ENCODE peak calls at places on chromosomes 16 and 17, in eight cellular contexts. Q, B, U, J, D, R, K and V are unnamed samples.
A peak's percentile ranks its signal among the peaks of the same experiment; 100 is the strongest.

GRCh38 chr17:80151333-80151732 is 4.4 kb upstream of the EIF4A3 start:
- DNase-seq in D (no peak), J (no peak), U (no peak), B (peak; percentile 86), R (peak; percentile 2), K (no peak), Q (peak; percentile 15), V (no peak)

GRCh38 chr17:43410557-43411368 is 12.0 kb downstream of the ARL4D start:
- DNase-seq in D (no peak), B (no peak), U (no peak), J (no peak), Q (no peak), R (no peak), K (no peak), V (no peak)

GRCh38 chr16:48353565-48354163 is 31.5 kb downstream of the SIAH1 start:
- DNase-seq in B (peak; percentile 75), R (no peak), D (no peak), K (peak; percentile 63), Q (no peak), U (peak; percentile 75), J (peak; percentile 81), V (peak; percentile 95)

GRCh38 chr17:56482229-56482628 is 111.3 kb upstream of the NOG start:
- DNase-seq in B (no peak), Q (no peak), K (no peak), R (no peak), U (no peak), J (no peak), D (no peak), V (no peak)

GRCh38 chr17:5331506-5331905 is 49.4 kb downstream of the RABEP1 start:
- DNase-seq in J (no peak), U (no peak), Q (no peak), K (no peak), R (no peak), B (peak; percentile 59), D (no peak), V (no peak)

GRCh38 chr17:43791589-43791988 is 11.4 kb downstream of the CFAP97D1 start:
- DNase-seq in U (no peak), K (no peak), Q (no peak), J (no peak), R (no peak), D (no peak), B (peak; percentile 49), V (peak; percentile 76)

GRCh38 chr17:58640202-58640601 is 51.6 kb downstream of the TEX14 start:
- DNase-seq in R (no peak), D (no peak), B (no peak), U (no peak), Q (no peak), J (no peak), K (no peak), V (no peak)

GRCh38 chr16:62692685-62693084 is 656.4 kb upstream of the CDH8 start:
- DNase-seq in B (no peak), U (no peak), D (no peak), K (no peak), R (no peak), J (no peak), Q (no peak), V (no peak)

GRCh38 chr17:38873646-38874380 is 4.0 kb downstream of the LASP1 start:
- DNase-seq in K (no peak), R (no peak), B (no peak), J (peak; percentile 69), Q (no peak), U (no peak), D (no peak), V (no peak)

GRCh38 chr17:38872671-38873385 is 3.0 kb downstream of the LASP1 start:
- DNase-seq in R (no peak), U (no peak), Q (no peak), B (no peak), K (no peak), D (no peak), J (no peak), V (no peak)

GRCh38 chr17:38877130-38877851 is 7.4 kb downstream of the LASP1 start:
- DNase-seq in B (no peak), R (no peak), K (no peak), D (no peak), Q (no peak), U (no peak), J (no peak), V (peak; percentile 59)

GRCh38 chr17:38874505-38875419 is 4.9 kb downstream of the LASP1 start:
- DNase-seq in J (no peak), B (no peak), D (no peak), U (no peak), R (no peak), K (no peak), Q (no peak), V (no peak)

DNA sequence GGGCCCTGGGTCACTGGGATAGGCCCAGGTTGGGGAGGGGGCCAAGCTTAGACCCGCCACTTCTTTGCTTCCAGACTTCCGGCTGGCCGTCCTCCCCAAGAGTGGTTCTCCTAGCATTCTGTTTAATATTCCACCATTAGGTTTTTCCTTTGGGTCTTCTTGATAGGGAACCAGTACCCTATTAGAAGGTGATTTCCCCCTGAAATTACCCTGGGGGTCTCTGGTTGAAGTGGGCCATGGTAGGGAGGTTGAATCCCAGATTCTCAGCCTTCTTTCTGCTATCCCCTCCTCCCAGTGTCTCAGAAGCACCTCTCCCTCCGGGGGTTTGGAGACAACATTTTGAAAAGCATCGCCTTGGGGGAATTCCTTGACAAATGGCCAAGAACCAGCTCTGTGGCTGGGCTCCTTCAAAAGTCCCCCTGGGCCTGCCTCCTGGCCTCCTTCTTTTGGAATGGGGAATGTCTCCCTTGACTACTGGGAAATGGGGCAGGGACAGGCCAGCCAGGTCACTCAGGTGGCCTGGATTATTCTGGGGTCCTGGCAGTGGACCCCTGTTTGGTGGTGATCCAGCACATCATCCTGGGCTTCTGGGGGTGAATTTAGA is 5.7 kb downstream of the LASP1 start:
- DNase-seq in R (no peak), J (no peak), Q (no peak), D (no peak), K (no peak), U (no peak), B (no peak), V (no peak)
- H3K4me1 ChIP-seq in R (peaks cover 66% of the 10 kb centered on the region), J (peaks cover 89% of the 10 kb centered on the region), Q (peaks cover 81% of the 10 kb centered on the region), D (peaks cover 79% of the 10 kb centered on the region), K (peaks cover 6% of the 10 kb centered on the region), U (peaks cover 69% of the 10 kb centered on the region), B (peaks cover 62% of the 10 kb centered on the region), V (peaks cover 81% of the 10 kb centered on the region)

GRCh38 chr17:42386784-42387183 is 1.5 kb downstream of the STAT3 start:
- DNase-seq in D (no peak), B (no peak), J (no peak), K (no peak), Q (no peak), U (no peak), R (no peak), V (no peak)
- H3K4me1 ChIP-seq in D (peaks cover 57% of the 10 kb centered on the region), B (peaks cover 6% of the 10 kb centered on the region), J (peaks cover 30% of the 10 kb centered on the region), K (no peaks in the 10 kb centered on the region), Q (peaks cover 38% of the 10 kb centered on the region), U (peaks cover 28% of the 10 kb centered on the region), R (peaks cover 14% of the 10 kb centered on the region), V (peaks cover 29% of the 10 kb centered on the region)

GRCh38 chr16:88466949-88467348 is 13.9 kb downstream of the ZFPM1 start:
- DNase-seq in U (no peak), J (no peak), R (no peak), Q (no peak), D (no peak), B (no peak), K (no peak), V (no peak)

GRCh38 chr16:88468289-88469129 is 15.4 kb downstream of the ZFPM1 start:
- DNase-seq in R (no peak), Q (no peak), J (peak; percentile 76), K (no peak), B (peak; percentile 19), U (no peak), D (no peak), V (peak; percentile 95)

GRCh38 chr16:88465387-88465983 is 12.4 kb downstream of the ZFPM1 start:
- DNase-seq in J (no peak), U (no peak), B (no peak), K (no peak), Q (no peak), D (no peak), R (no peak), V (no peak)

GRCh38 chr16:88466175-88466862 is 13.2 kb downstream of the ZFPM1 start:
- DNase-seq in B (no peak), U (no peak), R (no peak), D (no peak), Q (no peak), J (no peak), K (no peak), V (no peak)

GRCh38 chr16:88467433-88468051 is 14.5 kb downstream of the ZFPM1 start:
- DNase-seq in R (no peak), D (no peak), K (no peak), Q (no peak), J (no peak), B (no peak), U (no peak), V (no peak)
- H3K4me1 ChIP-seq in R (no peaks in the 10 kb centered on the region), D (no peaks in the 10 kb centered on the region), K (no peaks in the 10 kb centered on the region), Q (peaks cover 10% of the 10 kb centered on the region), J (peaks cover 15% of the 10 kb centered on the region), B (no peaks in the 10 kb centered on the region), U (no peaks in the 10 kb centered on the region), V (peaks cover 9% of the 10 kb centered on the region)

GRCh38 chr17:1485748-1486376 is 6.6 kb downstream of the MYO1C start:
- DNase-seq in Q (peak; percentile 88), U (peak; percentile 89), B (peak; percentile 60), D (peak; percentile 87), J (peak; percentile 76), K (peak; percentile 69), R (no peak), V (peak; percentile 54)
- H3K4me1 ChIP-seq in Q (peaks cover 63% of the 10 kb centered on the region), U (peaks cover 43% of the 10 kb centered on the region), B (peaks cover 22% of the 10 kb centered on the region), D (peaks cover 54% of the 10 kb centered on the region), J (peaks cover 59% of the 10 kb centered on the region), K (no peaks in the 10 kb centered on the region), R (peaks cover 16% of the 10 kb centered on the region), V (peaks cover 19% of the 10 kb centered on the region)

DNA sequence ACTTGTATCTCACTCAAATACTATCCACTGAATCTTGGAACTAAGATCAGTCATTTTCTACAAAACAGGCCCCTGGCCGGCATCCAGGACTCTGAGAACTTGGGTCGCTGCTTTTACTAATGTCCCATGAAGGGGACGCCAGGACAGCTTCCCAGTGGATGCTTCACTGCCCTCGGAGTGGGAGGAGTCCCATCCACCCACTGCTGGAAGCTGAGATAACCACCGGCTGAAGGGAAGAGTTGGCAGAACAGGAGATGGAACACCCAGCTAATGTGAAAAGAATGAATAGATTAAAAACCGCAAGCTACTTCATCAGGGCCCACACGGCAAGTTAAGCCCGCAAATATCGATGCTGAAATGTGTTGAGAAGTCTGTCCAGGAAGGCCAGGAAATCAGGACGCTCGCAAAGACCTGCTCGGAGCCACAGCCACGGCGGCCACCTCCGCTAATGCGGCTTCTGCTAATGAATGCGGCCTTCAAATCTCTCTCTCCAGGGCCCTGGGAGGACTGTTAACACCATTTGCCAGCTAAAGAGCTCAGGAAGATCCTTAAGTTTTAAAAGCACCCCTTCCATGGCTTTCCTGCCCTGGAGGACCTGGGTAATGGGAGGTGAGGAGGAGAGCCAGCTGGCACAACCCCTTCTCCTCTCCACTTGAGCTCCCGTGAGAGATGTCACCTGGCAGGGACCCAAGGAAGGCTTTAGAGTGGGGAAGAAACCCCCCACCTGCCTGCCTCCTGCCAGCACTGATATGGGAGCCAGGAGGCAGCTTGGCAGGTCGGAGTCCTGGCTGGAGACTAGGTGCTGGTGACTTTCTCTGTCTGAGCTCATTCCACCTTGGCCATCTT is 226.6 kb upstream of the RPL38 start:
- DNase-seq in D (peak; percentile 38), Q (no peak), B (no peak), U (no peak), K (no peak), R (no peak), J (no peak), V (no peak)
- H3K4me1 ChIP-seq in D (no peaks in the 10 kb centered on the region), Q (no peaks in the 10 kb centered on the region), B (no peaks in the 10 kb centered on the region), U (no peaks in the 10 kb centered on the region), K (no peaks in the 10 kb centered on the region), R (no peaks in the 10 kb centered on the region), J (no peaks in the 10 kb centered on the region), V (no peaks in the 10 kb centered on the region)